ENCODE peak calls at places on chromosomes 7 and 10, in seven cellular contexts. J is IMR-90, D is GM23338, W is PC-3, U is neural progenitor cell, M is OCI-LY7, R is hepatocyte. I is an unnamed sample.

GRCh38 chr7:30472771-30473392 is 5.7 kb downstream of the NOD1 start:
- DNase-seq in J (peak; percentile 70), D (no peak), W (no peak), U (no peak), M (no peak), R (peak; percentile 48), I (peak; percentile 88)

GRCh38 chr7:139522830-139523198 is 671 bp upstream of the CLEC2L start:
- DNase-seq in J (no peak), D (peak; percentile 27), W (no peak), U (no peak), M (no peak), R (no peak), I (no peak)

GRCh38 chr10:69009360-69009759 is 20.8 kb downstream of the KIFBP start:
- DNase-seq in J (peak; percentile 72), D (no peak), W (no peak), U (no peak), M (no peak), R (no peak), I (peak; percentile 81)

GRCh38 chr7:91266067-91266930 is 2.1 kb downstream of the FZD1 start:
- DNase-seq in J (peak; percentile 47), D (peak; percentile 45), W (no peak), U (peak; percentile 50), M (no peak), R (peak; percentile 32), I (peak; percentile 36)

GRCh38 chr7:80225361-80225760 is 90.7 kb downstream of the GNAI1 start:
- DNase-seq in J (no peak), D (no peak), W (no peak), U (no peak), M (no peak), R (no peak), I (peak; percentile 43)

GRCh38 chr10:130805635-130806030 is 505.9 kb downstream of the TCERG1L start:
- DNase-seq in J (no peak), D (no peak), W (no peak), U (no peak), M (no peak), R (no peak), I (no peak)

GRCh38 chr7:140992422-140992821 is 22.3 kb downstream of the MRPS33 start:
- DNase-seq in J (no peak), D (no peak), W (no peak), U (no peak), M (no peak), R (no peak), I (no peak)

GRCh38 chr7:88377421-88377820 is 70.7 kb upstream of the STEAP4 start:
- DNase-seq in J (no peak), D (peak; percentile 81), W (peak; percentile 84), U (peak; percentile 73), M (no peak), R (peak; percentile 50), I (no peak)

GRCh38 chr10:84340187-84340586 is 11.8 kb downstream of the CCSER2 start:
- DNase-seq in J (no peak), D (no peak), W (no peak), U (no peak), M (no peak), R (no peak), I (no peak)

GRCh38 chr7:156604311-156604710 is 36.3 kb upstream of the RNF32 start:
- DNase-seq in J (peak; percentile 9), D (no peak), W (no peak), U (no peak), M (no peak), R (no peak), I (peak; percentile 12)

GRCh38 chr10:61028861-61029361 is 84.9 kb upstream of the RHOBTB1 start:
- DNase-seq in J (peak; percentile 77), D (no peak), W (peak; percentile 73), U (no peak), M (no peak), R (no peak), I (peak; percentile 79)

GRCh38 chr10:106576534-106576933 is 588.0 kb downstream of the SORCS1 start:
- DNase-seq in J (no peak), D (no peak), W (no peak), U (no peak), M (no peak), R (no peak), I (no peak)

GRCh38 chr10:132497788-132498561 is 39.6 kb upstream of the INPP5A start:
- DNase-seq in J (no peak), D (no peak), W (no peak), U (no peak), M (no peak), R (no peak), I (peak; percentile 28)

GRCh38 chr7:123633553-123633952 is 22.1 kb upstream of the LMOD2 start:
- DNase-seq in J (peak; percentile 77), D (no peak), W (peak; percentile 80), U (no peak), M (no peak), R (no peak), I (peak; percentile 77)

GRCh38 chr7:106057962-106058901 is 53.9 kb downstream of the SYPL1 start:
- DNase-seq in J (no peak), D (no peak), W (peak; percentile 93), U (peak; percentile 74), M (peak; percentile 98), R (no peak), I (peak; percentile 30)

GRCh38 chr10:77771450-77771849 is 133.8 kb upstream of the KCNMA1 start:
- DNase-seq in J (no peak), D (no peak), W (no peak), U (no peak), M (no peak), R (no peak), I (no peak)

GRCh38 chr10:124035928-124036558 is 57.4 kb downstream of the CHST15 start:
- DNase-seq in J (no peak), D (no peak), W (no peak), U (no peak), M (peak; percentile 96), R (peak; percentile 67), I (no peak)

GRCh38 chr7:150778014-150778737 is 22.0 kb downstream of the TMEM176B start:
- DNase-seq in J (no peak), D (peak; percentile 49), W (peak; percentile 5), U (no peak), M (no peak), R (no peak), I (no peak)

GRCh38 chr7:80659120-80660055 is 20.9 kb downstream of the CD36 start:
- DNase-seq in J (peak; percentile 62), D (peak; percentile 44), W (peak; percentile 62), U (peak; percentile 37), M (peak; percentile 5), R (peak; percentile 36), I (peak; percentile 53)

GRCh38 chr7:108101759-108102158 is 28.4 kb downstream of the LAMB4 start:
- DNase-seq in J (no peak), D (no peak), W (no peak), U (no peak), M (no peak), R (no peak), I (no peak)

GRCh38 chr7:108099650-108100049 is 30.5 kb downstream of the LAMB4 start:
- DNase-seq in J (peak; percentile 32), D (no peak), W (peak; percentile 59), U (no peak), M (no peak), R (no peak), I (peak; percentile 30)

GRCh38 chr7:108104324-108104723 is 25.8 kb downstream of the LAMB4 start:
- DNase-seq in J (no peak), D (no peak), W (no peak), U (no peak), M (no peak), R (no peak), I (no peak)

GRCh38 chr7:108102913-108103312 is 27.2 kb downstream of the LAMB4 start:
- DNase-seq in J (no peak), D (no peak), W (no peak), U (no peak), M (no peak), R (no peak), I (no peak)

GRCh38 chr7:108103566-108104298 is 26.4 kb downstream of the LAMB4 start:
- DNase-seq in J (no peak), D (no peak), W (peak; percentile 15), U (no peak), M (no peak), R (peak; percentile 22), I (peak; percentile 53)
- H2AFZ ChIP-seq in J (no peak overlapping the region), D (peak overlapping the region; percentile 23), W (no peak overlapping the region), U (no peak overlapping the region), M (no peak overlapping the region), R (no peak overlapping the region), I (peak overlapping the region; percentile 10)

GRCh38 chr10:45373003-45373782 is 823 bp upstream of the ALOX5 start:
- DNase-seq in J (no peak), D (peak; percentile 58), W (no peak), U (peak; percentile 54), M (peak; percentile 75), R (peak; percentile 35), I (no peak)
- H3K4me1 ChIP-seq in J (no peaks in the 10 kb centered on the region), D (peaks cover 4% of the 10 kb centered on the region), W (peaks cover 24% of the 10 kb centered on the region), U (peaks cover 9% of the 10 kb centered on the region), M (peaks cover 63% of the 10 kb centered on the region), R (peaks cover 11% of the 10 kb centered on the region), I (no peaks in the 10 kb centered on the region)

DNA sequence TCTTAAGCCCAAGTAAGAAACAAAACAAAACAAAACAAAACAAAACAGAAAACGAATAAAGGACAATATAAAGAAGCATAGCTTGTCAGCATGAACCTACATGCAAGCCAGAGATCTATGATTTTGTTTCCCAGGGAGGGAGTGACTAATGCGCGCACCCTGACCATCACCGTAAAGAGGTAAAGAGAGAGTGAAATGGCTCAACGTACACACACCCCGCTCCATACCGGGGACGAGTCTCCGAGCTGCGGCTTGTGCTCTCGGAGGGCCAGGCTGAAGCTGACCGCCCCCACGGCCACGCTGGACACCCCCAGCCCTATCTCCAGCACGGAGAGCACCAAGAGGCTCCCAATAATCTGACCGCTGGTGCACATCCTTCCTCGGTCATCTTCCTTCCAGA is 1.1 kb downstream of the TMEM196 start:
- DNase-seq in J (no peak), D (peak; percentile 56), W (no peak), U (peak; percentile 47), M (no peak), R (no peak), I (no peak)
- H2AFZ ChIP-seq in J (no peak overlapping the region), D (peak overlapping the region; percentile 97), W (no peak overlapping the region), U (no peak overlapping the region), M (no peak overlapping the region), R (no peak overlapping the region), I (no peak overlapping the region)

GRCh38 chr7:24951441-24951840 is 28.5 kb downstream of the OSBPL3 start:
- DNase-seq in J (no peak), D (no peak), W (no peak), U (no peak), M (no peak), R (no peak), I (no peak)
- H3K4me1 ChIP-seq in J (peaks cover 1% of the 10 kb centered on the region), D (no peaks in the 10 kb centered on the region), W (peaks cover 21% of the 10 kb centered on the region), U (no peaks in the 10 kb centered on the region), M (peaks cover 45% of the 10 kb centered on the region), R (no peaks in the 10 kb centered on the region), I (peaks cover 21% of the 10 kb centered on the region)

GRCh38 chr7:116177009-116177408 is 33.3 kb upstream of the TES start:
- DNase-seq in J (peak; percentile 90), D (no peak), W (peak; percentile 51), U (no peak), M (no peak), R (no peak), I (peak; percentile 77)
- H2AFZ ChIP-seq in J (no peak overlapping the region), D (no peak overlapping the region), W (no peak overlapping the region), U (no peak overlapping the region), M (no peak overlapping the region), R (no peak overlapping the region), I (peak overlapping the region; percentile 14)

GRCh38 chr7:105007298-105007697 is 6.7 kb upstream of the KMT2E start:
- DNase-seq in J (no peak), D (no peak), W (no peak), U (no peak), M (no peak), R (no peak), I (no peak)
- H3K4me1 ChIP-seq in J (peaks cover 1% of the 10 kb centered on the region), D (peaks cover 18% of the 10 kb centered on the region), W (peaks cover 47% of the 10 kb centered on the region), U (peaks cover 14% of the 10 kb centered on the region), M (peaks cover 64% of the 10 kb centered on the region), R (peaks cover 47% of the 10 kb centered on the region), I (peaks cover 66% of the 10 kb centered on the region)

GRCh38 chr10:97715259-97715874 is 1.8 kb downstream of the MARVELD1 start:
- DNase-seq in J (no peak), D (peak; percentile 81), W (no peak), U (peak; percentile 25), M (no peak), R (no peak), I (peak; percentile 56)
- H2AFZ ChIP-seq in J (peak overlapping the region; percentile 94), D (no peak overlapping the region), W (no peak overlapping the region), U (peak overlapping the region; percentile 73), M (no peak overlapping the region), R (peak overlapping the region; percentile 64), I (no peak overlapping the region)